ENCODE peak calls at places on chromosomes 5 and 9, in five cellular contexts. E is tibial nerve, L is heart right ventricle, D is heart left ventricle, B is Peyer's patch. X is an unnamed sample. For H3K4me1 and H3K27me3, the result is how much of the 10 kb centered on the place peaks cover.

GRCh38 chr5:134543820-134544692 is 18.6 kb downstream of the JADE2 start:
- DNase-seq in E (no peak), L (no peak), D (peak), B (no peak), X (no peak)

GRCh38 chr9:100111235-100111634 is 12.2 kb downstream of the INVS start:
- DNase-seq in E (peak), L (peak), D (peak), B (no peak), X (no peak)

GRCh38 chr5:144139586-144139985 is 30.9 kb downstream of the YIPF5 start:
- DNase-seq in E (no peak), L (no peak), D (no peak), B (no peak), X (no peak)

GRCh38 chr5:173866249-173867172 is 21.6 kb upstream of the CPEB4 start:
- DNase-seq in E (no peak), L (no peak), D (peak), B (no peak), X (no peak)

GRCh38 chr5:119398713-119399492 is 43.1 kb downstream of the TNFAIP8 start:
- DNase-seq in E (peak), L (peak), D (peak), B (peak), X (no peak)

GRCh38 chr5:122741681-122742080 is 33.2 kb upstream of the SNX2 start:
- DNase-seq in E (no peak), L (no peak), D (no peak), B (no peak), X (no peak)

GRCh38 chr9:3191715-3192114 is 334.1 kb downstream of the RFX3 start:
- DNase-seq in E (no peak), L (no peak), D (no peak), B (no peak), X (no peak)

GRCh38 chr9:112078432-112078831 is 96.7 kb downstream of the SUSD1 start:
- DNase-seq in E (no peak), L (no peak), D (no peak), B (no peak), X (no peak)

GRCh38 chr5:5179079-5179478 is 38.9 kb downstream of the ADAMTS16 start:
- DNase-seq in E (no peak), L (no peak), D (no peak), B (no peak), X (no peak)

GRCh38 chr9:135590486-135591079 is 29.0 kb downstream of the PAEP start:
- DNase-seq in E (no peak), L (no peak), D (no peak), B (peak), X (no peak)

GRCh38 chr9:37404590-37404989 is 17.9 kb upstream of the GRHPR start:
- DNase-seq in E (no peak), L (no peak), D (no peak), B (no peak), X (no peak)
- TF ChIP-seq CTCF in E (no peak), L (no peak), D (no peak), B (no peak), X (no peak)

GRCh38 chr9:71822455-71822854 is 54.1 kb upstream of the CEMIP2 start:
- DNase-seq in E (no peak), L (no peak), D (no peak), B (no peak), X (no peak)

GRCh38 chr9:71819115-71819739 is 50.9 kb upstream of the CEMIP2 start:
- DNase-seq in E (no peak), L (peak), D (no peak), B (no peak), X (no peak)

GRCh38 chr9:71816782-71817549 is 48.7 kb upstream of the CEMIP2 start:
- DNase-seq in E (no peak), L (no peak), D (no peak), B (no peak), X (no peak)

GRCh38 chr9:71822935-71823334 is 54.6 kb upstream of the CEMIP2 start:
- DNase-seq in E (no peak), L (no peak), D (no peak), B (no peak), X (no peak)

GRCh38 chr9:71820516-71820915 is 52.2 kb upstream of the CEMIP2 start:
- DNase-seq in E (no peak), L (no peak), D (no peak), B (no peak), X (no peak)
- H3K4me1 ChIP-seq in E (under half), L (under half), D (under half), B (under half), X (under half)

GRCh38 chr5:179337227-179338122 is 7.8 kb downstream of the ADAMTS2 start:
- DNase-seq in E (no peak), L (no peak), D (peak), B (no peak), X (no peak)
- H3K27me3 ChIP-seq in E (under half), L (under half), D (under half), B (under half), X (under half)

DNA sequence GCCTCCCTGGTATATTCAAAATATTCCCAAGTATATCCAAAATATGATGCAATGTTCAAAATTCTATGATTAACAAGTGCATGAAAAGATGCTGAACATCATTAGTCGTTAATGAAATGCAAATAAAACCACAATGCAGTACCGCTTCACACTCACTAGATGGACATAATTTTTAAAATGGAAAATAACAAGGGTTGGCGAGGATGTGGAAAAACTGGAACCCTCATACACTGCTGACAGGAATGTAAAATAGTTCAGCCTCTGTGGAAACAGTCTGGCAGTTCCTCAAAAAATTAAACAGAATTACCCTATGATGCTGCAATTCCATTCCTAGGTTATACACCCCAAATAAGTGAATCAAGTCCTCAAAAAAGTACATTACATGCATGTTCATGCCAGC is 36.1 kb upstream of the MYOT start:
- DNase-seq in E (no peak), L (no peak), D (no peak), B (no peak), X (no peak)
- TF ChIP-seq CTCF in E (no peak), L (peak), D (peak), B (peak), X (peak)

X was measured in Caco-2.